ENCODE peak calls at places on chromosome 5, in nine cellular contexts. N is spleen, G is adipocyte, H is NCI-H1092, B is ureter, Q is germinal center, L is A549, Y is activated T-cell treated with anti-CD3 and anti-CD28 coated beads for 1 hour, P is body of pancreas. U is an unnamed sample.

GRCh38 chr5:96262105-96262504 is 170.9 kb downstream of the PCSK1 start:
- DNase-seq in L (no peak), G (no peak), B (no peak), N (no peak), H (no peak), Q (no peak), P (no peak), Y (no peak), U (no peak)

GRCh38 chr5:10703676-10704075 is 57.4 kb downstream of the DAP start:
- DNase-seq in G (no peak), P (peak), B (peak), N (no peak), L (no peak), Q (no peak), H (peak), Y (no peak), U (no peak)

GRCh38 chr5:137148128-137148527 is 351.0 kb downstream of the SPOCK1 start:
- DNase-seq in Y (no peak), H (peak), P (no peak), G (no peak), B (no peak), N (no peak), L (no peak), Q (no peak), U (no peak)

GRCh38 chr5:528625-529511 is 4.6 kb upstream of the SLC9A3 start:
- DNase-seq in Q (no peak), G (no peak), B (no peak), H (no peak), N (peak), P (no peak), L (no peak), Y (no peak), U (no peak)

GRCh38 chr5:112691758-112692157 is 45.9 kb upstream of the APC start:
- DNase-seq in Y (no peak), G (no peak), N (no peak), H (no peak), L (peak), B (no peak), P (peak), Q (no peak), U (peak)

GRCh38 chr5:104178066-104178465 is 615.5 kb upstream of the NUDT12 start:
- DNase-seq in Q (no peak), L (no peak), N (no peak), P (no peak), H (no peak), Y (no peak), G (no peak), B (no peak), U (no peak)

GRCh38 chr5:82107277-82107676 is 135.5 kb downstream of the ATG10 start:
- DNase-seq in Q (no peak), H (no peak), G (peak), B (no peak), L (peak), Y (no peak), N (no peak), P (no peak), U (no peak)

GRCh38 chr5:119275146-119275872 is 80.5 kb upstream of the TNFAIP8 start:
- DNase-seq in B (no peak), N (no peak), P (no peak), Y (no peak), L (peak), G (peak), Q (peak), H (no peak), U (no peak)

GRCh38 chr5:106587-106986 is 14.6 kb downstream of the PLEKHG4B start:
- DNase-seq in Y (no peak), N (no peak), L (no peak), G (no peak), Q (no peak), P (no peak), H (no peak), B (no peak), U (peak)

GRCh38 chr5:171956870-171957501 is 49.5 kb downstream of the FBXW11 start:
- DNase-seq in N (no peak), B (no peak), H (no peak), Q (no peak), P (no peak), Y (no peak), L (no peak), G (no peak), U (no peak)

GRCh38 chr5:133731951-133732350 is 119.6 kb upstream of the FSTL4 start:
- DNase-seq in B (peak), Y (no peak), H (no peak), Q (no peak), N (no peak), L (no peak), G (no peak), P (no peak), U (no peak)

GRCh38 chr5:139658928-139659667 is 10.9 kb downstream of the CXXC5 start:
- DNase-seq in Y (no peak), L (peak), Q (no peak), H (no peak), N (no peak), B (no peak), G (peak), P (peak), U (no peak)

GRCh38 chr5:6115866-6116265 is 262.5 kb downstream of the MED10 start:
- DNase-seq in P (no peak), N (no peak), Q (no peak), Y (no peak), G (no peak), H (no peak), B (no peak), L (no peak), U (peak)

GRCh38 chr5:54455413-54456157 is at the start of gene HSPB3:
- DNase-seq in G (peak), L (no peak), Y (no peak), B (no peak), P (no peak), Q (no peak), N (no peak), H (no peak), U (no peak)

GRCh38 chr5:57754616-57755015 is 272.0 kb upstream of the ACTBL2 start:
- DNase-seq in Y (no peak), B (no peak), H (no peak), N (no peak), P (no peak), G (no peak), Q (no peak), L (no peak), U (no peak)

GRCh38 chr5:134732819-134733218 is 5.5 kb upstream of the CAMLG start:
- DNase-seq in N (no peak), H (no peak), Q (no peak), B (no peak), L (no peak), P (no peak), G (no peak), Y (no peak), U (no peak)

GRCh38 chr5:72241346-72242003 is 78.6 kb downstream of the MRPS27 start:
- DNase-seq in Y (no peak), G (no peak), H (peak), B (no peak), N (no peak), P (peak), L (no peak), Q (no peak), U (no peak)

GRCh38 chr5:63201738-63202137 is 623.1 kb downstream of the LRRC70 start:
- DNase-seq in B (no peak), G (no peak), Y (no peak), Q (no peak), N (no peak), H (no peak), L (no peak), P (no peak), U (no peak)

GRCh38 chr5:160555836-160556660 is 134.4 kb downstream of the PTTG1 start:
- DNase-seq in G (no peak), B (no peak), Y (no peak), P (peak), L (no peak), N (no peak), Q (no peak), H (peak), U (peak)

GRCh38 chr5:158384535-158385421 is 525.8 kb upstream of the CLINT1 start:
- DNase-seq in N (no peak), B (no peak), H (no peak), Q (no peak), G (peak), Y (no peak), P (no peak), L (peak), U (no peak)

GRCh38 chr5:91499943-91500531 is 116.9 kb upstream of the ARRDC3 start:
- DNase-seq in Q (peak), B (no peak), L (peak), G (peak), Y (no peak), P (no peak), H (no peak), N (no peak), U (no peak)

GRCh38 chr5:175867587-175868347 is 3.6 kb upstream of the CPLX2 start:
- DNase-seq in N (no peak), L (peak), G (no peak), H (peak), Y (no peak), P (no peak), B (no peak), Q (peak), U (no peak)

GRCh38 chr5:177269232-177269895 is 34.2 kb downstream of the RAB24 start:
- DNase-seq in P (peak), G (no peak), N (no peak), L (no peak), Y (no peak), H (no peak), Q (no peak), B (no peak), U (no peak)

GRCh38 chr5:32504923-32505596 is 60.5 kb upstream of the ZFR start:
- DNase-seq in H (peak), B (peak), P (peak), N (no peak), Y (no peak), Q (no peak), L (no peak), G (peak), U (peak)

GRCh38 chr5:8644377-8644776 is 775.4 kb downstream of the MTRR start:
- DNase-seq in B (no peak), Q (no peak), P (no peak), G (no peak), N (no peak), H (no peak), Y (no peak), L (no peak), U (no peak)

GRCh38 chr5:133817456-133817855 is 151.0 kb downstream of the C5orf15 start:
- DNase-seq in B (no peak), G (no peak), H (no peak), N (no peak), Y (no peak), Q (no peak), P (peak), L (no peak), U (no peak)

GRCh38 chr5:123422433-123423277 is 548 bp downstream of the CEP120 start:
- DNase-seq in N (no peak), H (no peak), P (no peak), G (peak), Q (peak), B (no peak), Y (no peak), L (peak), U (no peak)

GRCh38 chr5:2633992-2634391 is 117.5 kb downstream of the IRX2 start:
- DNase-seq in P (no peak), H (no peak), B (no peak), G (no peak), N (no peak), Y (no peak), Q (no peak), L (no peak), U (no peak)

GRCh38 chr5:173907686-173908371 is 19.7 kb downstream of the CPEB4 start:
- DNase-seq in Q (no peak), Y (no peak), L (no peak), N (no peak), P (no peak), G (no peak), B (no peak), H (no peak), U (no peak)

GRCh38 chr5:178336889-178337785 is 104.5 kb upstream of the PHYKPL start:
- DNase-seq in L (no peak), Y (no peak), N (peak), G (no peak), H (peak), P (peak), Q (no peak), B (no peak), U (no peak)

GRCh38 chr5:80181618-80182211 is 74.1 kb downstream of the SERINC5 start:
- DNase-seq in P (peak), N (no peak), Y (no peak), H (no peak), L (peak), B (peak), Q (no peak), G (no peak), U (no peak)

GRCh38 chr5:140595538-140595937 is 30.9 kb downstream of the SLC35A4 start:
- DNase-seq in Y (no peak), Q (no peak), N (no peak), L (no peak), G (peak), H (no peak), B (no peak), P (no peak), U (no peak)

GRCh38 chr5:96329294-96329693 is 103.8 kb downstream of the PCSK1 start:
- DNase-seq in Q (no peak), G (peak), L (no peak), N (no peak), Y (no peak), H (no peak), P (no peak), B (no peak), U (no peak)

GRCh38 chr5:32059779-32060178 is 114.3 kb downstream of the GOLPH3 start:
- DNase-seq in G (no peak), Y (no peak), Q (no peak), B (no peak), L (peak), H (no peak), N (no peak), P (no peak), U (no peak)

GRCh38 chr5:119896851-119897536 is 267.6 kb downstream of the FAM170A start:
- DNase-seq in Q (no peak), P (no peak), L (no peak), N (no peak), H (no peak), Y (no peak), B (no peak), G (no peak), U (no peak)

GRCh38 chr5:36180556-36181350 is 28.8 kb downstream of the SKP2 start:
- DNase-seq in N (no peak), B (no peak), Y (no peak), Q (no peak), G (no peak), L (no peak), H (no peak), P (no peak), U (no peak)

GRCh38 chr5:73735032-73735734 is 109.2 kb downstream of the ARHGEF28 start:
- DNase-seq in H (no peak), Y (no peak), B (no peak), P (no peak), Q (no peak), N (no peak), L (no peak), G (peak), U (no peak)